ENCODE peak calls at places on chromosomes 16 and 17, in ten cellular contexts. N is NCI-H1930; H is GM13976; F is GM19239; Q is GDM1; O is stimulated activated CD4-positive, alpha-beta T cell treated with anti-CD3 and anti-CD28 coated beads, Interleukin-2, amount 100 ng/mL, for 48 hours; T is HEK293T; U is MCF 10A; C is SK-MEL-5; M is EH. P is an unnamed sample.

GRCh38 chr16:12758031-12758669 is 45.5 kb downstream of the CPPED1 start:
- DNase-seq in M (no peak), Q (no peak), U (no peak), T (no peak), F (no peak), H (no peak), O (no peak), C (no peak), N (no peak), P (no peak)

GRCh38 chr17:79937981-79938695 is 97.5 kb downstream of the TBC1D16 start:
- DNase-seq in M (peak), N (no peak), U (no peak), F (no peak), C (peak), Q (no peak), O (no peak), H (no peak), T (no peak), P (no peak)

GRCh38 chr16:63461248-63461841 is 1425.1 kb upstream of the CDH8 start:
- DNase-seq in N (peak), F (no peak), H (no peak), C (peak), Q (no peak), T (no peak), U (peak), M (peak), O (no peak), P (peak)

GRCh38 chr16:58125781-58126335 is 3.3 kb downstream of the CFAP20 start:
- DNase-seq in N (no peak), H (no peak), U (no peak), C (no peak), O (no peak), M (no peak), T (no peak), Q (no peak), F (no peak), P (no peak)

GRCh38 chr16:55482056-55482455 is 3.1 kb downstream of the MMP2 start:
- DNase-seq in M (peak), T (no peak), N (no peak), U (peak), Q (no peak), F (no peak), C (no peak), O (no peak), H (no peak), P (peak)

GRCh38 chr16:80684906-80685305 is 119.5 kb downstream of the CDYL2 start:
- DNase-seq in H (no peak), U (no peak), T (no peak), O (no peak), N (no peak), M (no peak), C (no peak), F (no peak), Q (no peak), P (no peak)

GRCh38 chr16:30924086-30924714 is 828 bp downstream of the FBXL19 start:
- DNase-seq in F (no peak), C (no peak), M (no peak), O (no peak), N (no peak), T (no peak), U (no peak), Q (no peak), H (peak), P (no peak)

GRCh38 chr16:69327585-69328310 is 2.6 kb downstream of the PDF start:
- DNase-seq in O (no peak), U (no peak), H (no peak), Q (no peak), T (no peak), N (no peak), F (no peak), M (no peak), C (no peak), P (no peak)

GRCh38 chr17:69287168-69287567 is 39.8 kb downstream of the ABCA5 start:
- DNase-seq in H (no peak), O (no peak), C (no peak), Q (no peak), N (no peak), T (no peak), F (no peak), U (peak), M (peak), P (peak)

GRCh38 chr16:83898463-83899271 is at the start of gene MLYCD:
- DNase-seq in M (peak), Q (peak), T (peak), H (peak), N (peak), C (peak), U (peak), F (peak), O (peak), P (peak)

GRCh38 chr17:75524971-75525805 is at the start of gene LLGL2:
- DNase-seq in F (peak), N (peak), C (peak), O (peak), M (peak), T (peak), U (peak), H (peak), Q (no peak), P (peak)

GRCh38 chr17:836154-836553 is 54.0 kb downstream of the MRM3 start:
- DNase-seq in N (no peak), C (no peak), H (no peak), M (peak), T (no peak), O (no peak), Q (no peak), U (no peak), F (no peak), P (no peak)

GRCh38 chr17:1634841-1635650 is 6.4 kb upstream of the SLC43A2 start:
- DNase-seq in O (no peak), M (no peak), H (no peak), F (no peak), Q (no peak), C (no peak), T (no peak), U (no peak), N (no peak), P (no peak)

GRCh38 chr17:1545618-1546017 is 17.0 kb downstream of the PITPNA start:
- DNase-seq in F (no peak), O (no peak), N (no peak), U (peak), H (no peak), M (no peak), T (no peak), C (no peak), Q (no peak), P (peak)

GRCh38 chr16:11024333-11025053 is 80.1 kb downstream of the CLEC16A start:
- DNase-seq in C (no peak), M (no peak), Q (no peak), O (no peak), T (no peak), H (peak), F (no peak), N (no peak), U (no peak), P (peak)

GRCh38 chr17:8015957-8016631 is 13.7 kb downstream of the GUCY2D start:
- DNase-seq in N (no peak), H (no peak), U (no peak), T (peak), F (no peak), Q (no peak), O (no peak), C (no peak), M (peak), P (no peak)

GRCh38 chr16:85678821-85679220 is 9.9 kb downstream of the GINS2 start:
- DNase-seq in O (no peak), N (no peak), T (no peak), M (no peak), C (no peak), Q (no peak), H (no peak), U (no peak), F (no peak), P (no peak)

GRCh38 chr16:22813223-22813945 is 578 bp upstream of the HS3ST2 start:
- DNase-seq in Q (peak), U (peak), H (peak), C (peak), O (peak), F (peak), T (peak), N (no peak), M (peak), P (peak)

GRCh38 chr16:21685034-21685455 is 21.3 kb downstream of the OTOA start:
- DNase-seq in T (no peak), U (no peak), O (no peak), F (no peak), H (no peak), M (no peak), Q (no peak), N (no peak), C (no peak), P (no peak)

GRCh38 chr17:66548158-66548557 is 245.7 kb downstream of the PRKCA start:
- DNase-seq in H (no peak), M (peak), F (no peak), T (no peak), U (no peak), Q (peak), O (no peak), N (no peak), C (no peak), P (no peak)

GRCh38 chr16:5510819-5511370 is 413.3 kb upstream of the EEF2KMT start:
- DNase-seq in U (no peak), C (peak), F (no peak), N (no peak), M (no peak), O (no peak), H (no peak), T (no peak), Q (no peak), P (no peak)

GRCh38 chr17:4440690-4441686 is 7.2 kb downstream of the SPNS3 start:
- DNase-seq in T (no peak), O (no peak), H (no peak), N (no peak), Q (no peak), F (no peak), M (no peak), U (no peak), C (no peak), P (no peak)

GRCh38 chr16:75475420-75475847 is 10.9 kb upstream of the TMEM170A start:
- DNase-seq in H (no peak), Q (no peak), T (no peak), N (no peak), O (no peak), M (no peak), F (no peak), U (no peak), C (no peak), P (no peak)

GRCh38 chr17:74825003-74825627 is 34.6 kb downstream of the GRIN2C start:
- DNase-seq in M (no peak), O (no peak), H (no peak), Q (no peak), T (no peak), F (no peak), C (no peak), N (no peak), U (no peak), P (no peak)

GRCh38 chr16:89142474-89143197 is 28.9 kb upstream of the CDH15 start:
- DNase-seq in T (no peak), N (no peak), C (no peak), U (no peak), O (no peak), H (no peak), M (peak), Q (no peak), F (no peak), P (peak)

GRCh38 chr17:15349119-15349518 is 7.7 kb upstream of the TEKT3 start:
- DNase-seq in Q (no peak), U (peak), O (no peak), N (no peak), T (no peak), C (no peak), F (no peak), M (no peak), H (no peak), P (peak)

P was measured in epithelial cell of esophagus.